ENCODE peak calls at places on chromosome 17, in nine cellular contexts. H is PC-3, G is HTR-8/SVneo, F is NCI-H1694 treated with DMSO at 0.1 percent for 48 hours, J is AG10803, M is SK-N-DZ, Y is WTC11, N is non-pigmented ciliary epithelial cell, C is ELR. L is an unnamed sample.

GRCh38 chr17:76631821-76632565 is 11.6 kb downstream of the ST6GALNAC1 start:
- DNase-seq in H (peak), G (no peak), F (no peak), J (no peak), M (no peak), Y (no peak), N (no peak), C (no peak), L (no peak)

GRCh38 chr17:82917656-82918345 is 78.0 kb upstream of the ZNF750 start:
- DNase-seq in H (peak), G (peak), F (no peak), J (peak), M (no peak), Y (peak), N (no peak), C (peak), L (peak)

GRCh38 chr17:61129876-61130275 is 269.8 kb upstream of the TBX2 start:
- DNase-seq in H (no peak), G (no peak), F (peak), J (peak), M (no peak), Y (no peak), N (no peak), C (peak), L (no peak)

GRCh38 chr17:78828470-78829185 is 12.0 kb downstream of the USP36 start:
- DNase-seq in H (peak), G (peak), F (no peak), J (peak), M (no peak), Y (no peak), N (no peak), C (peak), L (peak)

GRCh38 chr17:34378664-34379101 is 15.7 kb upstream of the CCL1 start:
- DNase-seq in H (no peak), G (no peak), F (no peak), J (no peak), M (no peak), Y (no peak), N (no peak), C (no peak), L (no peak)

GRCh38 chr17:40648326-40648968 is 829 bp upstream of the SMARCE1 start:
- DNase-seq in H (no peak), G (peak), F (no peak), J (peak), M (peak), Y (no peak), N (no peak), C (peak), L (peak)

GRCh38 chr17:17236295-17237025 is 508 bp downstream of the FLCN start:
- DNase-seq in H (peak), G (peak), F (peak), J (peak), M (peak), Y (peak), N (no peak), C (peak), L (peak)

GRCh38 chr17:77863814-77864161 is 94.7 kb upstream of the TNRC6C start:
- DNase-seq in H (no peak), G (no peak), F (no peak), J (peak), M (peak), Y (no peak), N (no peak), C (no peak), L (peak)

GRCh38 chr17:13597723-13598347 is 3.9 kb downstream of the HS3ST3A1 start:
- DNase-seq in H (peak), G (no peak), F (no peak), J (peak), M (peak), Y (peak), N (no peak), C (peak), L (peak)

GRCh38 chr17:4511199-4511932 is 12.7 kb downstream of the SPNS2 start:
- DNase-seq in H (no peak), G (no peak), F (no peak), J (no peak), M (no peak), Y (no peak), N (no peak), C (no peak), L (no peak)

GRCh38 chr17:29116652-29117439 is 63.4 kb downstream of the MYO18A start:
- DNase-seq in H (peak), G (peak), F (peak), J (peak), M (peak), Y (peak), N (no peak), C (peak), L (peak)

GRCh38 chr17:55576237-55576998 is 65.2 kb upstream of the SMIM36 start:
- DNase-seq in H (peak), G (peak), F (no peak), J (peak), M (no peak), Y (no peak), N (no peak), C (peak), L (peak)

GRCh38 chr17:78374631-78375274 is 3.7 kb upstream of the PGS1 start:
- DNase-seq in H (peak), G (peak), F (no peak), J (peak), M (no peak), Y (peak), N (no peak), C (peak), L (peak)

GRCh38 chr17:2819921-2820501 is 23.8 kb downstream of the RAP1GAP2 start:
- DNase-seq in H (no peak), G (no peak), F (no peak), J (no peak), M (no peak), Y (no peak), N (no peak), C (no peak), L (no peak)

GRCh38 chr17:50047488-50048126 is 8.3 kb upstream of the ITGA3 start:
- DNase-seq in H (peak), G (peak), F (no peak), J (peak), M (no peak), Y (no peak), N (no peak), C (peak), L (peak)

GRCh38 chr17:16622540-16623277 is 30.9 kb downstream of the ZNF624 start:
- DNase-seq in H (no peak), G (no peak), F (no peak), J (no peak), M (no peak), Y (no peak), N (no peak), C (no peak), L (no peak)

GRCh38 chr17:7393613-7394451 is 493 bp downstream of the PLSCR3 start:
- DNase-seq in H (peak), G (peak), F (no peak), J (no peak), M (no peak), Y (peak), N (no peak), C (peak), L (peak)

GRCh38 chr17:20087538-20088250 is 78.5 kb downstream of the SPECC1 start:
- DNase-seq in H (no peak), G (no peak), F (no peak), J (no peak), M (no peak), Y (no peak), N (no peak), C (no peak), L (no peak)

GRCh38 chr17:30600830-30601494 is 123.8 kb downstream of the GOSR1 start:
- DNase-seq in H (peak), G (no peak), F (no peak), J (peak), M (no peak), Y (no peak), N (no peak), C (peak), L (peak)

GRCh38 chr17:78144736-78145641 is 1.2 kb upstream of the C17orf99 start:
- DNase-seq in H (peak), G (no peak), F (no peak), J (no peak), M (no peak), Y (no peak), N (no peak), C (no peak), L (no peak)

GRCh38 chr17:65102788-65103187 is 34.4 kb upstream of the RGS9 start:
- DNase-seq in H (peak), G (no peak), F (no peak), J (no peak), M (no peak), Y (no peak), N (no peak), C (peak), L (peak)

GRCh38 chr17:36947922-36948716 is 635 bp upstream of the AATF start:
- DNase-seq in H (no peak), G (no peak), F (peak), J (no peak), M (no peak), Y (no peak), N (no peak), C (no peak), L (no peak)

GRCh38 chr17:19248923-19249574 is 11.9 kb downstream of the EPN2 start:
- DNase-seq in H (peak), G (no peak), F (no peak), J (peak), M (peak), Y (no peak), N (peak), C (peak), L (peak)

GRCh38 chr17:66947311-66947710 is 17.2 kb upstream of the CACNG4 start:
- DNase-seq in H (no peak), G (no peak), F (no peak), J (no peak), M (no peak), Y (peak), N (no peak), C (no peak), L (no peak)

GRCh38 chr17:15038656-15039055 is 226.5 kb downstream of the PMP22 start:
- DNase-seq in H (peak), G (no peak), F (no peak), J (peak), M (no peak), Y (no peak), N (peak), C (peak), L (peak)

GRCh38 chr17:77391668-77392375 is 251.1 kb downstream of the SEC14L1 start:
- DNase-seq in H (peak), G (peak), F (no peak), J (peak), M (no peak), Y (peak), N (no peak), C (peak), L (peak)

GRCh38 chr17:39609416-39610025 is 1.8 kb upstream of the NEUROD2 start:
- DNase-seq in H (no peak), G (no peak), F (no peak), J (no peak), M (no peak), Y (no peak), N (no peak), C (no peak), L (no peak)

GRCh38 chr17:61284746-61285145 is 114.9 kb upstream of the TBX2 start:
- DNase-seq in H (no peak), G (no peak), F (no peak), J (no peak), M (no peak), Y (no peak), N (no peak), C (peak), L (no peak)

GRCh38 chr17:52827526-52827925 is 669.0 kb upstream of the CA10 start:
- DNase-seq in H (peak), G (no peak), F (no peak), J (no peak), M (no peak), Y (no peak), N (no peak), C (no peak), L (no peak)

L was measured in EH.